ENCODE peak calls at places on chromosome 9, in six cellular contexts. V is spleen; Z is AG04450; A is activated T-cell treated with anti-CD3 and anti-CD28 coated beads, Interleukin-2, amount 50 U/mL, for 4 hours; L is activated gamma-delta T cell treated with anti-CD3 and anti-CD28 coated beads, Interleukin-2, amount 50 U/mL, for 16 hours; B is GM04504. Q is an unnamed sample.

GRCh38 chr9:93814561-93814960 is 140.6 kb downstream of the BARX1 start:
- DNase-seq in V (no peak), Z (no peak), A (no peak), L (no peak), B (no peak), Q (no peak)

GRCh38 chr9:101635473-101635872 is 40.7 kb upstream of the PPP3R2 start:
- DNase-seq in V (no peak), Z (no peak), A (no peak), L (no peak), B (no peak), Q (no peak)

GRCh38 chr9:78103971-78104433 is 72.4 kb upstream of the GNAQ start:
- DNase-seq in V (no peak), Z (no peak), A (no peak), L (no peak), B (no peak), Q (peak; percentile 100)

GRCh38 chr9:2411459-2412215 is 209.9 kb upstream of the VLDLR start:
- DNase-seq in V (no peak), Z (no peak), A (no peak), L (no peak), B (peak; percentile 13), Q (no peak)

GRCh38 chr9:129481824-129482511 is 138.9 kb downstream of the C9orf50 start:
- DNase-seq in V (peak; percentile 80), Z (no peak), A (no peak), L (no peak), B (no peak), Q (no peak)

GRCh38 chr9:121972501-121972981 is 120.6 kb downstream of the TTLL11 start:
- DNase-seq in V (no peak), Z (no peak), A (no peak), L (no peak), B (peak; percentile 44), Q (no peak)

GRCh38 chr9:131094622-131095021 is 1.7 kb upstream of the AIF1L start:
- DNase-seq in V (no peak), Z (peak; percentile 24), A (no peak), L (no peak), B (peak; percentile 38), Q (no peak)

GRCh38 chr9:131776036-131776435 is 36.2 kb upstream of the RAPGEF1 start:
- DNase-seq in V (no peak), Z (no peak), A (no peak), L (no peak), B (no peak), Q (no peak)

GRCh38 chr9:22241611-22242010 is 205.0 kb upstream of the DMRTA1 start:
- DNase-seq in V (no peak), Z (no peak), A (no peak), L (no peak), B (no peak), Q (peak; percentile 96)

GRCh38 chr9:31259824-31260223 is 1124.6 kb upstream of the ACO1 start:
- DNase-seq in V (no peak), Z (no peak), A (no peak), L (no peak), B (no peak), Q (no peak)

Q was measured in MV-4-11.